ENCODE peak calls at places on chromosomes 7 and 10, in five cellular contexts. One of them, this sample, is unnamed. For H3K9me3, the result is how much of the 10 kb centered on the place peaks cover.

GRCh38 chr10:32417906-32418547 is 27.9 kb upstream of the CCDC7 start:
- DNase-seq in fibroblast of lung: peak
- DNase-seq in PC-3: no peak
- DNase-seq in SJSA1: no peak
- DNase-seq in kidney: no peak
- DNase-seq in this sample: peak

GRCh38 chr10:36007369-36007768 is 365.3 kb upstream of the FZD8 start:
- DNase-seq in fibroblast of lung: no peak
- DNase-seq in PC-3: no peak
- DNase-seq in SJSA1: no peak
- DNase-seq in kidney: no peak
- DNase-seq in this sample: no peak

GRCh38 chr7:21616796-21617436 is 74.1 kb downstream of the DNAH11 start:
- DNase-seq in fibroblast of lung: peak
- DNase-seq in PC-3: peak
- DNase-seq in SJSA1: peak
- DNase-seq in kidney: no peak
- DNase-seq in this sample: no peak

GRCh38 chr10:98246911-98247820 is 20.8 kb downstream of the LOXL4 start:
- DNase-seq in fibroblast of lung: peak
- DNase-seq in PC-3: no peak
- DNase-seq in SJSA1: peak
- DNase-seq in kidney: peak
- DNase-seq in this sample: no peak

GRCh38 chr7:130695840-130696239 is 9.5 kb upstream of the TSGA13 start:
- DNase-seq in fibroblast of lung: peak
- DNase-seq in PC-3: peak
- DNase-seq in SJSA1: peak
- DNase-seq in kidney: no peak
- DNase-seq in this sample: no peak

GRCh38 chr10:42754155-42755027 is 28.2 kb upstream of the BMS1 start:
- DNase-seq in fibroblast of lung: peak
- DNase-seq in PC-3: no peak
- DNase-seq in SJSA1: no peak
- DNase-seq in kidney: peak
- DNase-seq in this sample: peak

GRCh38 chr7:36967387-36967786 is 243.1 kb upstream of the AOAH start:
- DNase-seq in fibroblast of lung: peak
- DNase-seq in PC-3: peak
- DNase-seq in SJSA1: peak
- DNase-seq in kidney: no peak
- DNase-seq in this sample: peak

GRCh38 chr7:17304926-17305325 is 6.5 kb downstream of the AHR start:
- DNase-seq in fibroblast of lung: peak
- DNase-seq in PC-3: peak
- DNase-seq in SJSA1: peak
- DNase-seq in kidney: no peak
- DNase-seq in this sample: peak

GRCh38 chr10:49651039-49651835 is 28.2 kb upstream of the C10orf53 start:
- DNase-seq in fibroblast of lung: no peak
- DNase-seq in PC-3: no peak
- DNase-seq in SJSA1: no peak
- DNase-seq in kidney: no peak
- DNase-seq in this sample: no peak

GRCh38 chr10:55800607-55801241 is 560.3 kb downstream of the ZWINT start:
- DNase-seq in fibroblast of lung: no peak
- DNase-seq in PC-3: no peak
- DNase-seq in SJSA1: no peak
- DNase-seq in kidney: no peak
- DNase-seq in this sample: no peak

GRCh38 chr7:1232103-1232466 is 587 bp upstream of the UNCX start:
- DNase-seq in fibroblast of lung: no peak
- DNase-seq in PC-3: no peak
- DNase-seq in SJSA1: no peak
- DNase-seq in kidney: no peak
- DNase-seq in this sample: no peak

GRCh38 chr7:95066736-95067530 is 159.5 kb downstream of the PPP1R9A start:
- DNase-seq in fibroblast of lung: peak
- DNase-seq in PC-3: peak
- DNase-seq in SJSA1: no peak
- DNase-seq in kidney: no peak
- DNase-seq in this sample: no peak

GRCh38 chr7:79332091-79332490 is 121.4 kb downstream of the MAGI2 start:
- DNase-seq in fibroblast of lung: no peak
- DNase-seq in PC-3: peak
- DNase-seq in SJSA1: no peak
- DNase-seq in kidney: no peak
- DNase-seq in this sample: no peak

GRCh38 chr10:5555031-5555510 is 30.3 kb downstream of the CALML3 start:
- DNase-seq in fibroblast of lung: no peak
- DNase-seq in PC-3: no peak
- DNase-seq in SJSA1: no peak
- DNase-seq in kidney: peak
- DNase-seq in this sample: no peak

GRCh38 chr7:4091767-4092166 is 590.3 kb upstream of the FOXK1 start:
- DNase-seq in fibroblast of lung: no peak
- DNase-seq in PC-3: peak
- DNase-seq in SJSA1: no peak
- DNase-seq in kidney: no peak
- DNase-seq in this sample: no peak

GRCh38 chr10:102673961-102674511 is 29.8 kb downstream of the TRIM8 start:
- DNase-seq in fibroblast of lung: peak
- DNase-seq in PC-3: no peak
- DNase-seq in SJSA1: peak
- DNase-seq in kidney: peak
- DNase-seq in this sample: no peak

GRCh38 chr10:97333351-97333600 is 1.3 kb downstream of the FRAT2 start:
- DNase-seq in fibroblast of lung: peak
- DNase-seq in PC-3: no peak
- DNase-seq in SJSA1: no peak
- DNase-seq in kidney: no peak
- DNase-seq in this sample: no peak

GRCh38 chr7:42930889-42931288 is 1.1 kb downstream of the PSMA2 start:
- DNase-seq in fibroblast of lung: peak
- DNase-seq in PC-3: no peak
- DNase-seq in SJSA1: no peak
- DNase-seq in kidney: no peak
- DNase-seq in this sample: no peak

GRCh38 chr10:75191821-75192568 is 18.6 kb upstream of the VDAC2 start:
- DNase-seq in fibroblast of lung: peak
- DNase-seq in PC-3: peak
- DNase-seq in SJSA1: peak
- DNase-seq in kidney: peak
- DNase-seq in this sample: peak

GRCh38 chr7:46360811-46361210 is 439.7 kb upstream of the IGFBP3 start:
- DNase-seq in fibroblast of lung: no peak
- DNase-seq in PC-3: no peak
- DNase-seq in SJSA1: no peak
- DNase-seq in kidney: no peak
- DNase-seq in this sample: no peak

GRCh38 chr7:50073093-50073492 is 20.0 kb downstream of the ZPBP start:
- DNase-seq in fibroblast of lung: no peak
- DNase-seq in PC-3: no peak
- DNase-seq in SJSA1: no peak
- DNase-seq in kidney: no peak
- DNase-seq in this sample: no peak

GRCh38 chr7:50069613-50070012 is 23.4 kb downstream of the ZPBP start:
- DNase-seq in fibroblast of lung: peak
- DNase-seq in PC-3: peak
- DNase-seq in SJSA1: no peak
- DNase-seq in kidney: peak
- DNase-seq in this sample: no peak

GRCh38 chr7:50068850-50069551 is 24.0 kb downstream of the ZPBP start:
- DNase-seq in fibroblast of lung: peak
- DNase-seq in PC-3: peak
- DNase-seq in SJSA1: peak
- DNase-seq in kidney: no peak
- DNase-seq in this sample: peak

DNA sequence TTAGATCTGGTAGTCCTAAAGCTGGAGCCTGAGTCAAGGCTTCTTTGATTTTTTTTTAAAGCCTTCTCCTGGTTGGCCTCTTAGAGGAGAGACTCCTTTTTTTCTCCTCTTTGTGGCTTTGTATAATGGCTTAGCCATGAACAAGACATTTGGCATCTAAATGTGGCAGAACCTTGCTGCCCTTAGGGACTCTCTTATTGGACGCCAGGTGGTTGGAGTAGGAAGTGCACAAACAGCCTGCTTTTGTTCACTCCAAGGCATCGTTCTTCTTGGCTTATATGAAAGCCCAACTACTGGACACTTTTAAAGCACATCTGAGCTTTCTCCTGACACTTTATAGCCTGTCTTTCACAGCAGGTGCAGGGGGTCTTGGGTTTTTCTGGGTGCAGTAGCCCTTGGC is 25.0 kb downstream of the ZPBP start:
- DNase-seq in fibroblast of lung: peak
- DNase-seq in PC-3: peak
- DNase-seq in SJSA1: no peak
- DNase-seq in kidney: no peak
- DNase-seq in this sample: peak
- H3K4me3 ChIP-seq in fibroblast of lung: no peak
- H3K4me3 ChIP-seq in PC-3: peak
- H3K4me3 ChIP-seq in SJSA1: no peak
- H3K4me3 ChIP-seq in kidney: peak
- H3K4me3 ChIP-seq in this sample: no peak

GRCh38 chr7:159237022-159237421 is 92.4 kb upstream of the VIPR2 start:
- DNase-seq in fibroblast of lung: no peak
- DNase-seq in PC-3: no peak
- DNase-seq in SJSA1: peak
- DNase-seq in kidney: no peak
- DNase-seq in this sample: no peak

GRCh38 chr7:159239028-159239427 is 94.4 kb upstream of the VIPR2 start:
- DNase-seq in fibroblast of lung: no peak
- DNase-seq in PC-3: no peak
- DNase-seq in SJSA1: no peak
- DNase-seq in kidney: no peak
- DNase-seq in this sample: no peak

GRCh38 chr7:159246702-159247480 is 102.2 kb upstream of the VIPR2 start:
- DNase-seq in fibroblast of lung: no peak
- DNase-seq in PC-3: no peak
- DNase-seq in SJSA1: no peak
- DNase-seq in kidney: no peak
- DNase-seq in this sample: no peak

GRCh38 chr7:159240962-159241361 is 96.3 kb upstream of the VIPR2 start:
- DNase-seq in fibroblast of lung: no peak
- DNase-seq in PC-3: no peak
- DNase-seq in SJSA1: no peak
- DNase-seq in kidney: no peak
- DNase-seq in this sample: no peak
- H3K9me3 ChIP-seq in fibroblast of lung: under half
- H3K9me3 ChIP-seq in PC-3: under half
- H3K9me3 ChIP-seq in SJSA1: under half
- H3K9me3 ChIP-seq in kidney: under half
- H3K9me3 ChIP-seq in this sample: under half

GRCh38 chr10:68597407-68597806 is 37.3 kb downstream of the TET1 start:
- DNase-seq in fibroblast of lung: no peak
- DNase-seq in PC-3: no peak
- DNase-seq in SJSA1: no peak
- DNase-seq in kidney: no peak
- DNase-seq in this sample: no peak
- H3K4me3 ChIP-seq in fibroblast of lung: no peak
- H3K4me3 ChIP-seq in PC-3: no peak
- H3K4me3 ChIP-seq in SJSA1: no peak
- H3K4me3 ChIP-seq in kidney: no peak
- H3K4me3 ChIP-seq in this sample: no peak

DNA sequence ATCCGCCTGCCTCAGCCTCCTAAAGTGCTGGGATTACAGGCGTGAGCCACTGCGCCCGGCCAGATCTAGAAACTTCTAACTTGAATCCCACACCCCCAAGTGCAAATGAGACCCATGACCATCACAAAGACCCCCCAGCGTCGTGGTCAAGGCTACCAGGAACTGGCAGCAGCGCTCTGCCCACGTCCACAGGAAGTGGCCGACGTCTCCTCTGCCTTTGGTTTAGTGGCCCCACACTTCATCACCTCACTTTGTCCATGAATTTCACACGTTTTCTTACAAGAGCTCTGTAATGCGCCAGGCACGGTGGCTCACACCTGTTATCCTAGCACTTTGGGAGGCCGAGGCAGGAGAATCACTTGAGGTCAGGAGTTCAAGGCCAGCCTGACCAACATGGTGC is 53.5 kb upstream of the TNRC18 start:
- DNase-seq in fibroblast of lung: no peak
- DNase-seq in PC-3: no peak
- DNase-seq in SJSA1: no peak
- DNase-seq in kidney: no peak
- DNase-seq in this sample: no peak
- H3K9me3 ChIP-seq in fibroblast of lung: under half
- H3K9me3 ChIP-seq in PC-3: under half
- H3K9me3 ChIP-seq in SJSA1: under half
- H3K9me3 ChIP-seq in kidney: under half
- H3K9me3 ChIP-seq in this sample: under half

GRCh38 chr10:101131962-101132635 is 999 bp downstream of the TLX1 start:
- DNase-seq in fibroblast of lung: no peak
- DNase-seq in PC-3: no peak
- DNase-seq in SJSA1: no peak
- DNase-seq in kidney: peak
- DNase-seq in this sample: no peak

GRCh38 chr10:101130141-101130540 is 959 bp upstream of the TLX1 start:
- DNase-seq in fibroblast of lung: no peak
- DNase-seq in PC-3: no peak
- DNase-seq in SJSA1: no peak
- DNase-seq in kidney: no peak
- DNase-seq in this sample: no peak

GRCh38 chr10:101133489-101134298 is 2.6 kb downstream of the TLX1 start:
- DNase-seq in fibroblast of lung: no peak
- DNase-seq in PC-3: no peak
- DNase-seq in SJSA1: no peak
- DNase-seq in kidney: peak
- DNase-seq in this sample: no peak

GRCh38 chr10:101132636-101133473 is 1.8 kb downstream of the TLX1 start:
- DNase-seq in fibroblast of lung: no peak
- DNase-seq in PC-3: no peak
- DNase-seq in SJSA1: no peak
- DNase-seq in kidney: peak
- DNase-seq in this sample: no peak

GRCh38 chr10:101130984-101131961 is at the start of gene TLX1:
- DNase-seq in fibroblast of lung: no peak
- DNase-seq in PC-3: no peak
- DNase-seq in SJSA1: no peak
- DNase-seq in kidney: peak
- DNase-seq in this sample: no peak
- H3K4me3 ChIP-seq in fibroblast of lung: no peak
- H3K4me3 ChIP-seq in PC-3: no peak
- H3K4me3 ChIP-seq in SJSA1: no peak
- H3K4me3 ChIP-seq in kidney: no peak
- H3K4me3 ChIP-seq in this sample: no peak

This sample was measured in MG63.